ENCODE peak calls at places on chromosomes 12 and 14, in ten cellular contexts. One of them, this sample, is unnamed.

GRCh38 chr14:55691659-55692058 is 111.7 kb downstream of the KTN1 start:
- DNase-seq in RWPE1: no peak
- DNase-seq in mammary epithelial cell: no peak
- DNase-seq in Panc1: no peak
- DNase-seq in AG04450: no peak
- DNase-seq in heart right ventricle: no peak
- DNase-seq in lung: no peak
- DNase-seq in thoracic aorta: no peak
- DNase-seq in endodermal cell: no peak
- DNase-seq in uterus: no peak
- DNase-seq in this sample: no peak

GRCh38 chr14:29548948-29549370 is 378.7 kb downstream of the PRKD1 start:
- DNase-seq in RWPE1: peak; percentile 61
- DNase-seq in mammary epithelial cell: peak; percentile 39
- DNase-seq in Panc1: peak; percentile 24
- DNase-seq in AG04450: peak; percentile 42
- DNase-seq in heart right ventricle: no peak
- DNase-seq in lung: no peak
- DNase-seq in thoracic aorta: no peak
- DNase-seq in endodermal cell: no peak
- DNase-seq in uterus: no peak
- DNase-seq in this sample: no peak

GRCh38 chr12:124002021-124002640 is 29.1 kb downstream of the ZNF664 start:
- DNase-seq in RWPE1: no peak
- DNase-seq in mammary epithelial cell: no peak
- DNase-seq in Panc1: no peak
- DNase-seq in AG04450: no peak
- DNase-seq in heart right ventricle: no peak
- DNase-seq in lung: no peak
- DNase-seq in thoracic aorta: no peak
- DNase-seq in endodermal cell: no peak
- DNase-seq in uterus: no peak
- DNase-seq in this sample: no peak

GRCh38 chr14:61609885-61610284 is 85.4 kb upstream of the HIF1A start:
- DNase-seq in RWPE1: no peak
- DNase-seq in mammary epithelial cell: no peak
- DNase-seq in Panc1: no peak
- DNase-seq in AG04450: peak; percentile 84
- DNase-seq in heart right ventricle: no peak
- DNase-seq in lung: no peak
- DNase-seq in thoracic aorta: no peak
- DNase-seq in endodermal cell: no peak
- DNase-seq in uterus: no peak
- DNase-seq in this sample: no peak

GRCh38 chr12:53770281-53770680 is 18.5 kb upstream of the CISTR start:
- DNase-seq in RWPE1: peak; percentile 80
- DNase-seq in mammary epithelial cell: peak; percentile 93
- DNase-seq in Panc1: peak; percentile 91
- DNase-seq in AG04450: peak; percentile 84
- DNase-seq in heart right ventricle: no peak
- DNase-seq in lung: no peak
- DNase-seq in thoracic aorta: no peak
- DNase-seq in endodermal cell: no peak
- DNase-seq in uterus: no peak
- DNase-seq in this sample: no peak

GRCh38 chr12:75097003-75097402 is 112.6 kb downstream of the KCNC2 start:
- DNase-seq in RWPE1: no peak
- DNase-seq in mammary epithelial cell: no peak
- DNase-seq in Panc1: no peak
- DNase-seq in AG04450: no peak
- DNase-seq in heart right ventricle: no peak
- DNase-seq in lung: no peak
- DNase-seq in thoracic aorta: no peak
- DNase-seq in endodermal cell: no peak
- DNase-seq in uterus: no peak
- DNase-seq in this sample: no peak

GRCh38 chr14:99936738-99937474 is 128.3 kb upstream of the EVL start:
- DNase-seq in RWPE1: no peak
- DNase-seq in mammary epithelial cell: no peak
- DNase-seq in Panc1: no peak
- DNase-seq in AG04450: no peak
- DNase-seq in heart right ventricle: no peak
- DNase-seq in lung: no peak
- DNase-seq in thoracic aorta: no peak
- DNase-seq in endodermal cell: peak; percentile 65
- DNase-seq in uterus: no peak
- DNase-seq in this sample: no peak

GRCh38 chr14:99887407-99887806 is 94.2 kb downstream of the EML1 start:
- DNase-seq in RWPE1: no peak
- DNase-seq in mammary epithelial cell: no peak
- DNase-seq in Panc1: no peak
- DNase-seq in AG04450: no peak
- DNase-seq in heart right ventricle: no peak
- DNase-seq in lung: no peak
- DNase-seq in thoracic aorta: no peak
- DNase-seq in endodermal cell: no peak
- DNase-seq in uterus: no peak
- DNase-seq in this sample: no peak

GRCh38 chr12:15130521-15130920 is 90.7 kb downstream of the RERG start:
- DNase-seq in RWPE1: no peak
- DNase-seq in mammary epithelial cell: no peak
- DNase-seq in Panc1: no peak
- DNase-seq in AG04450: no peak
- DNase-seq in heart right ventricle: no peak
- DNase-seq in lung: no peak
- DNase-seq in thoracic aorta: no peak
- DNase-seq in endodermal cell: no peak
- DNase-seq in uterus: no peak
- DNase-seq in this sample: no peak

GRCh38 chr14:63897706-63898105 is 44.9 kb downstream of the SYNE2 start:
- DNase-seq in RWPE1: no peak
- DNase-seq in mammary epithelial cell: no peak
- DNase-seq in Panc1: no peak
- DNase-seq in AG04450: no peak
- DNase-seq in heart right ventricle: no peak
- DNase-seq in lung: no peak
- DNase-seq in thoracic aorta: no peak
- DNase-seq in endodermal cell: no peak
- DNase-seq in uterus: no peak
- DNase-seq in this sample: no peak

GRCh38 chr14:89349196-89350008 is 67.6 kb downstream of the FOXN3 start:
- DNase-seq in RWPE1: no peak
- DNase-seq in mammary epithelial cell: no peak
- DNase-seq in Panc1: no peak
- DNase-seq in AG04450: no peak
- DNase-seq in heart right ventricle: no peak
- DNase-seq in lung: no peak
- DNase-seq in thoracic aorta: no peak
- DNase-seq in endodermal cell: peak; percentile 73
- DNase-seq in uterus: peak; percentile 65
- DNase-seq in this sample: no peak

GRCh38 chr14:52789118-52789517 is 2.3 kb downstream of the GNPNAT1 start:
- DNase-seq in RWPE1: no peak
- DNase-seq in mammary epithelial cell: no peak
- DNase-seq in Panc1: no peak
- DNase-seq in AG04450: no peak
- DNase-seq in heart right ventricle: no peak
- DNase-seq in lung: no peak
- DNase-seq in thoracic aorta: no peak
- DNase-seq in endodermal cell: no peak
- DNase-seq in uterus: no peak
- DNase-seq in this sample: no peak

GRCh38 chr14:105226198-105226597 is 22.1 kb upstream of the BTBD6 start:
- DNase-seq in RWPE1: no peak
- DNase-seq in mammary epithelial cell: no peak
- DNase-seq in Panc1: no peak
- DNase-seq in AG04450: no peak
- DNase-seq in heart right ventricle: no peak
- DNase-seq in lung: no peak
- DNase-seq in thoracic aorta: no peak
- DNase-seq in endodermal cell: no peak
- DNase-seq in uterus: no peak
- DNase-seq in this sample: no peak

GRCh38 chr12:107645630-107646333 is 39.8 kb upstream of the PWP1 start:
- DNase-seq in RWPE1: no peak
- DNase-seq in mammary epithelial cell: no peak
- DNase-seq in Panc1: no peak
- DNase-seq in AG04450: no peak
- DNase-seq in heart right ventricle: no peak
- DNase-seq in lung: no peak
- DNase-seq in thoracic aorta: no peak
- DNase-seq in endodermal cell: peak; percentile 92
- DNase-seq in uterus: peak; percentile 17
- DNase-seq in this sample: no peak
- H3K27ac ChIP-seq in RWPE1: no peak overlapping the region
- H3K27ac ChIP-seq in mammary epithelial cell: no peak overlapping the region
- H3K27ac ChIP-seq in Panc1: no peak overlapping the region
- H3K27ac ChIP-seq in AG04450: no peak overlapping the region
- H3K27ac ChIP-seq in heart right ventricle: peak overlapping the region; percentile 56
- H3K27ac ChIP-seq in lung: no peak overlapping the region
- H3K27ac ChIP-seq in thoracic aorta: no peak overlapping the region
- H3K27ac ChIP-seq in endodermal cell: peak overlapping the region; percentile 68
- H3K27ac ChIP-seq in uterus: no peak overlapping the region
- H3K27ac ChIP-seq in this sample: no peak overlapping the region

DNA sequence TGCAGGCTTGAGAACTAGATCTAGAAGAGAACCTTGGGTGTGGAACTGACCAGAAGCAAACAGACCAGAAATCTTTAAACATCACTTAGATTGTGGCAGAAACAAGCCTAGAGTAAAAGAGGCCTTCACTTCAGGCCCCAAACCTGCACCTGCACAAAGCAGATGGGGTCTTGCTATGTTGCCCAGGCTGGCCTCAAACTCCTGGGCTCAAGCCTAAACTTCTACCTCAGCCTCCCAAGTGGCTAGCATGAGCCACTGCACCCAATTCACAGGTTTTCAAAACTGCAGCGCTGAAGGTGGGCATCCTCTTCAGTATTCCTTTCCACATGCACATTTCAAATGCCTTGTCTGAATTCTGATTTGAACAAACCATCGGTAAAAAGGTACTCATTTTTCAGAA is 19.9 kb downstream of the MOK start:
- DNase-seq in RWPE1: no peak
- DNase-seq in mammary epithelial cell: no peak
- DNase-seq in Panc1: no peak
- DNase-seq in AG04450: no peak
- DNase-seq in heart right ventricle: no peak
- DNase-seq in lung: no peak
- DNase-seq in thoracic aorta: no peak
- DNase-seq in endodermal cell: no peak
- DNase-seq in uterus: no peak
- DNase-seq in this sample: no peak
- TF ChIP-seq CTCF in RWPE1: no peak
- TF ChIP-seq CTCF in mammary epithelial cell: no peak
- TF ChIP-seq CTCF in Panc1: no peak
- TF ChIP-seq CTCF in AG04450: no peak
- TF ChIP-seq CTCF in heart right ventricle: no peak
- TF ChIP-seq CTCF in lung: no peak
- TF ChIP-seq CTCF in thoracic aorta: no peak
- TF ChIP-seq CTCF in endodermal cell: peak; percentile 30
- TF ChIP-seq CTCF in uterus: no peak
- TF ChIP-seq CTCF in this sample: no peak

GRCh38 chr14:103094406-103095209 is at the start of gene EXOC3L4:
- DNase-seq in RWPE1: no peak
- DNase-seq in mammary epithelial cell: no peak
- DNase-seq in Panc1: no peak
- DNase-seq in AG04450: no peak
- DNase-seq in heart right ventricle: peak; percentile 18
- DNase-seq in lung: no peak
- DNase-seq in thoracic aorta: no peak
- DNase-seq in endodermal cell: no peak
- DNase-seq in uterus: no peak
- DNase-seq in this sample: no peak

GRCh38 chr14:103095210-103095778 is 769 bp downstream of the EXOC3L4 start:
- DNase-seq in RWPE1: no peak
- DNase-seq in mammary epithelial cell: no peak
- DNase-seq in Panc1: no peak
- DNase-seq in AG04450: no peak
- DNase-seq in heart right ventricle: no peak
- DNase-seq in lung: no peak
- DNase-seq in thoracic aorta: no peak
- DNase-seq in endodermal cell: no peak
- DNase-seq in uterus: no peak
- DNase-seq in this sample: no peak

GRCh38 chr14:103091883-103092222 is 2.7 kb upstream of the EXOC3L4 start:
- DNase-seq in RWPE1: no peak
- DNase-seq in mammary epithelial cell: no peak
- DNase-seq in Panc1: no peak
- DNase-seq in AG04450: no peak
- DNase-seq in heart right ventricle: no peak
- DNase-seq in lung: no peak
- DNase-seq in thoracic aorta: no peak
- DNase-seq in endodermal cell: no peak
- DNase-seq in uterus: no peak
- DNase-seq in this sample: no peak

GRCh38 chr14:103096387-103096786 is 1.9 kb downstream of the EXOC3L4 start:
- DNase-seq in RWPE1: no peak
- DNase-seq in mammary epithelial cell: no peak
- DNase-seq in Panc1: no peak
- DNase-seq in AG04450: no peak
- DNase-seq in heart right ventricle: no peak
- DNase-seq in lung: no peak
- DNase-seq in thoracic aorta: no peak
- DNase-seq in endodermal cell: no peak
- DNase-seq in uterus: no peak
- DNase-seq in this sample: no peak

GRCh38 chr14:103093856-103094405 is 594 bp upstream of the EXOC3L4 start:
- DNase-seq in RWPE1: no peak
- DNase-seq in mammary epithelial cell: no peak
- DNase-seq in Panc1: no peak
- DNase-seq in AG04450: no peak
- DNase-seq in heart right ventricle: peak; percentile 5
- DNase-seq in lung: no peak
- DNase-seq in thoracic aorta: no peak
- DNase-seq in endodermal cell: no peak
- DNase-seq in uterus: no peak
- DNase-seq in this sample: no peak
- H3K27ac ChIP-seq in RWPE1: peak overlapping the region; percentile 3
- H3K27ac ChIP-seq in mammary epithelial cell: no peak overlapping the region
- H3K27ac ChIP-seq in Panc1: no peak overlapping the region
- H3K27ac ChIP-seq in AG04450: no peak overlapping the region
- H3K27ac ChIP-seq in heart right ventricle: peak overlapping the region; percentile 58
- H3K27ac ChIP-seq in lung: peak overlapping the region; percentile 23
- H3K27ac ChIP-seq in thoracic aorta: no peak overlapping the region
- H3K27ac ChIP-seq in endodermal cell: no peak overlapping the region
- H3K27ac ChIP-seq in uterus: peak overlapping the region; percentile 10
- H3K27ac ChIP-seq in this sample: peak overlapping the region; percentile 77

DNA sequence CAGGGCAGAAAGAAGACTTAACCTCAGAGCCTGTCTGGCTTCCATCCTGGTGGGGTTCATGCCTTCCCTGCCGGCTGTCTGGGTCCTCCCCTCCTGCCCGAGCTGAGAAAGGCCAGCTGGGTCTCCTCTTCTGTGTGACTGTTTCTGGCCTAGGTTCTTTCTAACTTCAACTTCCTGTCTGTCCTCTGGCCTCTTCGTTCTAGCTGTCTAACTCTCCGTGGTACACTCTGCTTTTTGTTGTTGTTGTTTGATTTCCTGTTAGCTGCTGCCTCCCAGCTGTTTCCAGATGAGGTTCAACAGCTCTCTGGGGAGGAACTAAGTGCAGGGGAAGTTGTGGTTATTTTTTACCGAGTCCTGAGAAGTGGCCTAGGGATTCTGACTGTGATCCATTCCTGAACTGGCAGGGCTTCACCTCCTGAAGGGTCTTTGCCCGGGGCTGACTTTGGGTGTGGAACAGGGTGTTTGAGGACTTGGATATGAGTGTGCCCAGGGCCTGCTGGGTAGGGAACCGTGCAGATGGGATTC is 3.2 kb downstream of the MLXIP start:
- DNase-seq in RWPE1: no peak
- DNase-seq in mammary epithelial cell: peak; percentile 31
- DNase-seq in Panc1: no peak
- DNase-seq in AG04450: no peak
- DNase-seq in heart right ventricle: peak; percentile 64
- DNase-seq in lung: no peak
- DNase-seq in thoracic aorta: no peak
- DNase-seq in endodermal cell: no peak
- DNase-seq in uterus: peak; percentile 61
- DNase-seq in this sample: no peak
- TF ChIP-seq CTCF in RWPE1: no peak
- TF ChIP-seq CTCF in mammary epithelial cell: no peak
- TF ChIP-seq CTCF in Panc1: no peak
- TF ChIP-seq CTCF in AG04450: no peak
- TF ChIP-seq CTCF in heart right ventricle: no peak
- TF ChIP-seq CTCF in lung: no peak
- TF ChIP-seq CTCF in thoracic aorta: no peak
- TF ChIP-seq CTCF in endodermal cell: no peak
- TF ChIP-seq CTCF in uterus: no peak
- TF ChIP-seq CTCF in this sample: no peak